ENCODE peak calls at places on chromosome 6, in five cellular contexts. C is HCT116, A is SK-N-SH, Q is T47D, Y is HepG2. F is an unnamed sample.

GRCh38 chr6:112680076-112680475 is 332.9 kb downstream of the RFPL4B start:
- DNase-seq in C (no peak), A (no peak), Q (no peak), Y (no peak), F (no peak)

GRCh38 chr6:140321891-140322290 is 947.4 kb upstream of the CITED2 start:
- DNase-seq in C (no peak), A (no peak), Q (no peak), Y (no peak), F (no peak)

GRCh38 chr6:150689900-150690590 is 90.4 kb downstream of the PLEKHG1 start:
- DNase-seq in C (no peak), A (no peak), Q (no peak), Y (no peak), F (no peak)

GRCh38 chr6:149889321-149889720 is 8.6 kb downstream of the RAET1E start:
- DNase-seq in C (no peak), A (no peak), Q (no peak), Y (no peak), F (no peak)

GRCh38 chr6:133964702-133965101 is 11.7 kb downstream of the TBPL1 start:
- DNase-seq in C (no peak), A (no peak), Q (no peak), Y (no peak), F (no peak)

GRCh38 chr6:134701301-134701700 is 248.6 kb downstream of the ALDH8A1 start:
- DNase-seq in C (no peak), A (no peak), Q (no peak), Y (no peak), F (no peak)

GRCh38 chr6:8499540-8499939 is 64.2 kb upstream of the SLC35B3 start:
- DNase-seq in C (peak), A (peak), Q (peak), Y (peak), F (no peak)

GRCh38 chr6:120935007-120935406 is 399.3 kb downstream of the TBC1D32 start:
- DNase-seq in C (no peak), A (no peak), Q (no peak), Y (no peak), F (no peak)

GRCh38 chr6:4348462-4349112 is 213.2 kb upstream of the ECI2 start:
- DNase-seq in C (no peak), A (no peak), Q (no peak), Y (no peak), F (no peak)

GRCh38 chr6:33926451-33926850 is 122.6 kb upstream of the MLN start:
- DNase-seq in C (peak), A (peak), Q (peak), Y (no peak), F (peak)

GRCh38 chr6:106749611-106750010 is 120.2 kb downstream of the QRSL1 start:
- DNase-seq in C (no peak), A (no peak), Q (no peak), Y (no peak), F (no peak)

GRCh38 chr6:31639449-31639861 is 13.0 kb downstream of the BAG6 start:
- DNase-seq in C (no peak), A (no peak), Q (no peak), Y (no peak), F (no peak)

GRCh38 chr6:78989191-78989590 is 88.9 kb downstream of the PHIP start:
- DNase-seq in C (no peak), A (no peak), Q (peak), Y (no peak), F (no peak)

GRCh38 chr6:168517742-168518347 is 76.9 kb downstream of the SMOC2 start:
- DNase-seq in C (no peak), A (no peak), Q (no peak), Y (no peak), F (no peak)

GRCh38 chr6:41298785-41299498 is 12.5 kb upstream of the TREM1 start:
- DNase-seq in C (no peak), A (no peak), Q (no peak), Y (no peak), F (no peak)

GRCh38 chr6:34146801-34147592 is 1.1 kb upstream of the GRM4 start:
- DNase-seq in C (no peak), A (no peak), Q (peak), Y (no peak), F (no peak)

GRCh38 chr6:155528982-155529453 is 73.4 kb upstream of the NOX3 start:
- DNase-seq in C (no peak), A (no peak), Q (no peak), Y (peak), F (no peak)

GRCh38 chr6:35371494-35372262 is 29.3 kb downstream of the PPARD start:
- DNase-seq in C (no peak), A (no peak), Q (no peak), Y (peak), F (no peak)

GRCh38 chr6:11815231-11815630 is 36.6 kb upstream of the ADTRP start:
- DNase-seq in C (no peak), A (no peak), Q (no peak), Y (no peak), F (no peak)

GRCh38 chr6:170032706-170033309 is 258.1 kb downstream of the DLL1 start:
- DNase-seq in C (no peak), A (no peak), Q (no peak), Y (no peak), F (no peak)

GRCh38 chr6:19303381-19303780 is 533.8 kb upstream of the ID4 start:
- DNase-seq in C (no peak), A (no peak), Q (no peak), Y (no peak), F (no peak)

GRCh38 chr6:30889921-30890645 is 5.8 kb downstream of the DDR1 start:
- DNase-seq in C (no peak), A (peak), Q (no peak), Y (no peak), F (no peak)

DNA sequence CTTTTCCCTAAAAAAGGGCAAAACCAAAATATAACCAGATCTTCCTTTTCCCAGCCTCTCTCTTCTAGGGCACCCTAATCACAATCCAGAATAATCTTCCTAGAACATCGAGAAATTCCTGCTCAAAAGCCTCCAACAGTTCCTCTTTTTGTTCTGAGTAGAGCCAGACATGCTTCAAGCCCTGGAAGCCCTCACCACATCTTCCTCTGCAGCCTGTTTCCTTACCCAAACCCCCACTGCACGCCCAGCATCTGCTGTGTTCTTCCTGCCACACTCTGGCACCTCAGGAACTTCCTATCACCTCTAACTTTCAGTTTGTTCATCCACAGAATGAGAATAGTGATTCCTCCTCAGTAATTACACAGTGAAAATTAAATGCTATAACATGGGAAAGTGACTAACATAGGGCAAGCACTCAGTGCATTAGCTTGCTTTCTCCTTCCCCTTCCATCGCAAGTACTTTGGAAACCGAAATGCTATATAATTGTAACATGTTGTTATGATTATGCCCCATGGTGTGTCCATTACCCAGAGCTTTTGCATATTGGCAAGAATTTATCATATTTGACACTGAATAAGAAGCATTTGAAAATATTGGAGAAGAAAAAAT is 26.3 kb downstream of the C6orf89 start:
- DNase-seq in C (no peak), A (no peak), Q (no peak), Y (no peak), F (no peak)
- TF ChIP-seq JUND in C (no peak), A (no peak), Q (no peak), Y (no peak), F (no peak)

DNA sequence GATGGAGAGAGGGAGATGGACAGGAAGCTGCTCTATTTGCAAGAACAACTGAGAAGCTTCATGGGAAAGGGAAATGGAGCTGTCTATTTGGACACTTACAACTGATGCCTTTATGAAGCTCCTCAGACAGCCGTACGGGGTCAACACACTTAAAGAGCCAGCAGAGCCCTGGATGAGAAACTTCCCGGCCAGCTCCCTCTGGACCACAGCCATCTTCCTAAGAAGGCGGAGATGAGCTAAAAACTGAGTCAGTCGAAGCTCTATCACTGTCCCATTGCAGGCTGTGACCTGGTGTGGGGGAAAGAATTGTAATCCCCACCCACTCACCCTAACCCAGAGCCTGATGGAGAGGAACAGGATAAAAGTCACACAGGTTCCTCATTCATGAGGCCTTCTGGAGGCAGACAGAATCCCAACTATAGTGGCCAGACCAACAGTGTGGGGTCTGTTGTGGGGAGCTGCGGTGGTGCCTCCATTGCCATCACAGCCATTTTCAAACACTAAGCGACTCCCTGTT is 360.3 kb upstream of the JARID2 start:
- DNase-seq in C (no peak), A (no peak), Q (no peak), Y (no peak), F (no peak)
- TF ChIP-seq JUND in C (no peak), A (no peak), Q (no peak), Y (no peak), F (no peak)

GRCh38 chr6:45685076-45685475 is 307.3 kb upstream of the SUPT3H start:
- DNase-seq in C (no peak), A (no peak), Q (no peak), Y (no peak), F (no peak)

GRCh38 chr6:45684476-45684875 is 306.7 kb upstream of the SUPT3H start:
- DNase-seq in C (no peak), A (no peak), Q (no peak), Y (no peak), F (no peak)

GRCh38 chr6:45688180-45688579 is 310.4 kb upstream of the SUPT3H start:
- DNase-seq in C (no peak), A (no peak), Q (no peak), Y (no peak), F (no peak)

GRCh38 chr6:45687570-45687969 is 309.8 kb upstream of the SUPT3H start:
- DNase-seq in C (no peak), A (no peak), Q (no peak), Y (no peak), F (no peak)

GRCh38 chr6:45686841-45687569 is 309.3 kb upstream of the SUPT3H start:
- DNase-seq in C (no peak), A (no peak), Q (no peak), Y (peak), F (no peak)
- TF ChIP-seq JUND in C (no peak), A (no peak), Q (no peak), Y (no peak), F (no peak)

GRCh38 chr6:44284119-44284518 is 13.9 kb downstream of the TMEM151B start:
- DNase-seq in C (no peak), A (no peak), Q (no peak), Y (no peak), F (no peak)
- TF ChIP-seq JUND in C (no peak), A (no peak), Q (no peak), Y (no peak), F (no peak)

DNA sequence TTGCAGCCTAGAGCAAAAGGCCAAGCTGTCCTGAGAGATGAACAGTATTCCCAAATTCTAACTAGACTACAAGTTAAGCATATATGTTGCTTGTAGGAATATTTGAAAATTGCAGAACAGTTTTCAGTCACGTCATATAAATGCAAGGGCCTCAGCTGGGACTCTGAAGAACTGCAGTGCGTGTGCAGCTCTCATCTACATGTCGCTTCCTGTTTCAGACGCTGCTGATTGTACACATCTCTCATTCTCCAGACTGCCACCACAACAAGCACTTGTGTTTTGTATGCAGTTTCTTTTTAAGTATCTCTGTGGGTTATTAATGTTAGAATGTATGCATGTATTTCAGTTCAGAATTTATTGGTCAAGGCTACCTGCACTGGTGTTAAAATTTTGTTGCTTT is 119.7 kb downstream of the MAP3K4 start:
- DNase-seq in C (no peak), A (no peak), Q (no peak), Y (no peak), F (no peak)
- TF ChIP-seq JUND in C (no peak), A (no peak), Q (no peak), Y (no peak), F (no peak)

GRCh38 chr6:105432797-105433196 is 29.9 kb upstream of the PREP start:
- DNase-seq in C (peak), A (no peak), Q (peak), Y (peak), F (no peak)
- TF ChIP-seq JUND in C (peak), A (peak), Q (no peak), Y (no peak), F (no peak)

DNA sequence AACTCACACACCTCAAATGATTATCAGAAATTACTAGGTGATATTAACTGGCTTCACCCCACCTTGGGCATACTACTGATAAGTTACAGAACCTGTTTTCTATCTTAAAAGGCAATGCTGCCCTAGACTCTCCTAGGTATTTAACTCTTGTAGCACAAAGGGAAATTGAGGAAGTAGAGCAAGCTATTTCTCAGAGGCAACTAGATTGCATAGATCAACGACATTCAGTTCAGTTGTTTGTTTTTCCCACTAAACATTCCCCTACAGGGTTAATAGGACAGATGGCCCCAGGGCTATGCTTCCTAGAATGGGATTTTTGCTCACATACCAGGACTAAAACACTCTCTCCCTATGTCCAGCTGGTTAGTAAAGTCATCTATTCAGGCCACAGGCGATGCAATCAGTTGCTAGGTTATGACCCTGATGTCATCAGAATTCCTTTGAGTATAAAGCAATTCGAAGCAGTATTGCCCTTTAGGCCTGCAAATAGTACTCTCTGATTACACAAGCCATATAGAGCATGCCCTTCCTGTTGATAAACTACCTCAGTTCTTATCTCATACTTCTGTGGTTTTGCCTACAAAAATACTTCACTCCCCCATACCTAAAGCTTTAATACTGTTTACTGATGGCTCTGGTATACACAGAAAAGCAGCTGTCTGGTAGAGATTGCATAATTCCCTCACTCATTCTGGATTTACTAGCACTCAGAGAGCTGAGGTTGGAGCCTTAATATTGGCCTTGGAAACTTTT is 67.4 kb upstream of the ASCC3 start:
- DNase-seq in C (no peak), A (no peak), Q (no peak), Y (peak), F (no peak)
- TF ChIP-seq JUND in C (no peak), A (no peak), Q (no peak), Y (no peak), F (no peak)

F was measured in H1.